ENCODE peak calls at places on chromosomes 16 and 17, in seven cellular contexts. R is dorsolateral prefrontal cortex, Z is AG10803, G is ascending aorta, X is neural progenitor cell, N is cardiac fibroblast, F is HFF-Myc. K is an unnamed sample.

GRCh38 chr17:71438631-71439146 is 682.1 kb upstream of the SOX9 start:
- DNase-seq in R (no peak), Z (peak; percentile 93), G (no peak), X (no peak), N (peak; percentile 93), F (peak; percentile 86), K (peak; percentile 94)

GRCh38 chr16:70691223-70692129 is 5.6 kb upstream of the MTSS2 start:
- DNase-seq in R (peak; percentile 89), Z (peak; percentile 100), G (peak; percentile 82), X (peak; percentile 45), N (peak; percentile 93), F (peak; percentile 88), K (peak; percentile 88)

GRCh38 chr17:77019955-77020379 is 120.8 kb upstream of the SEC14L1 start:
- DNase-seq in R (no peak), Z (peak; percentile 25), G (no peak), X (peak; percentile 69), N (no peak), F (no peak), K (peak; percentile 36)

GRCh38 chr17:17495448-17496188 is 577 bp downstream of the RASD1 start:
- DNase-seq in R (no peak), Z (peak; percentile 10), G (no peak), X (peak; percentile 63), N (no peak), F (no peak), K (peak; percentile 28)

GRCh38 chr17:51770031-51770759 is 388.3 kb downstream of the CA10 start:
- DNase-seq in R (no peak), Z (no peak), G (no peak), X (no peak), N (no peak), F (no peak), K (no peak)

GRCh38 chr17:83008526-83008925 is 70.9 kb upstream of the METRNL start:
- DNase-seq in R (no peak), Z (no peak), G (no peak), X (no peak), N (no peak), F (no peak), K (no peak)

GRCh38 chr17:75525806-75526554 is 483 bp downstream of the LLGL2 start:
- DNase-seq in R (no peak), Z (no peak), G (no peak), X (peak; percentile 93), N (no peak), F (no peak), K (no peak)

GRCh38 chr17:45906927-45907622 is 12.7 kb downstream of the MAPT start:
- DNase-seq in R (no peak), Z (no peak), G (no peak), X (no peak), N (no peak), F (no peak), K (no peak)

GRCh38 chr16:70725912-70726828 is 40.3 kb upstream of the MTSS2 start:
- DNase-seq in R (peak; percentile 89), Z (no peak), G (no peak), X (no peak), N (no peak), F (no peak), K (no peak)

GRCh38 chr17:42814633-42815399 is 9.3 kb downstream of the BECN1 start:
- DNase-seq in R (no peak), Z (peak; percentile 95), G (no peak), X (no peak), N (peak; percentile 98), F (no peak), K (peak; percentile 97)

GRCh38 chr16:79372504-79373184 is 227.9 kb downstream of the MAF start:
- DNase-seq in R (no peak), Z (peak; percentile 64), G (no peak), X (no peak), N (peak; percentile 2), F (no peak), K (peak; percentile 73)

GRCh38 chr17:2101448-2102257 is 46.8 kb downstream of the HIC1 start:
- DNase-seq in R (no peak), Z (no peak), G (no peak), X (no peak), N (no peak), F (no peak), K (no peak)

GRCh38 chr17:8865811-8866210 is 1.7 kb downstream of the PIK3R6 start:
- DNase-seq in R (no peak), Z (no peak), G (no peak), X (no peak), N (no peak), F (no peak), K (no peak)

GRCh38 chr16:5296163-5296562 is 198.6 kb upstream of the EEF2KMT start:
- DNase-seq in R (no peak), Z (no peak), G (no peak), X (no peak), N (no peak), F (no peak), K (no peak)

GRCh38 chr16:71354156-71354555 is 4.4 kb upstream of the CALB2 start:
- DNase-seq in R (no peak), Z (no peak), G (no peak), X (no peak), N (no peak), F (no peak), K (no peak)

GRCh38 chr16:87371261-87371866 is 12.2 kb downstream of the FBXO31 start:
- DNase-seq in R (no peak), Z (no peak), G (no peak), X (peak; percentile 35), N (no peak), F (no peak), K (no peak)

GRCh38 chr16:3999479-3999868 is 116.8 kb downstream of the ADCY9 start:
- DNase-seq in R (no peak), Z (peak; percentile 82), G (no peak), X (peak; percentile 55), N (peak; percentile 80), F (peak; percentile 54), K (peak; percentile 71)

GRCh38 chr17:66549731-66550207 is 247.4 kb downstream of the PRKCA start:
- DNase-seq in R (no peak), Z (peak; percentile 98), G (no peak), X (no peak), N (peak; percentile 78), F (peak; percentile 65), K (peak; percentile 73)

GRCh38 chr17:78674595-78675315 is 97.6 kb upstream of the DNAH17 start:
- DNase-seq in R (no peak), Z (no peak), G (no peak), X (peak; percentile 50), N (no peak), F (no peak), K (no peak)

GRCh38 chr16:8683640-8684039 is 9.2 kb downstream of the ABAT start:
- DNase-seq in R (no peak), Z (no peak), G (no peak), X (no peak), N (no peak), F (no peak), K (no peak)

GRCh38 chr16:24216961-24217360 is 39.2 kb upstream of the CACNG3 start:
- DNase-seq in R (no peak), Z (no peak), G (no peak), X (no peak), N (no peak), F (no peak), K (no peak)
- H3K4me3 ChIP-seq in R (no peak overlapping the region), Z (no peak overlapping the region), G (no peak overlapping the region), X (no peak overlapping the region), N (no peak overlapping the region), F (no peak overlapping the region), K (no peak overlapping the region)

GRCh38 chr17:9902116-9902515 is 3.0 kb downstream of the RCVRN start:
- DNase-seq in R (no peak), Z (peak; percentile 56), G (no peak), X (peak; percentile 71), N (no peak), F (no peak), K (no peak)

GRCh38 chr17:9900744-9901143 is 4.3 kb downstream of the RCVRN start:
- DNase-seq in R (no peak), Z (peak; percentile 89), G (no peak), X (no peak), N (no peak), F (no peak), K (peak; percentile 81)

GRCh38 chr17:9898812-9899211 is 6.3 kb downstream of the RCVRN start:
- DNase-seq in R (no peak), Z (no peak), G (no peak), X (no peak), N (no peak), F (no peak), K (no peak)

GRCh38 chr17:9899280-9900018 is 5.6 kb downstream of the RCVRN start:
- DNase-seq in R (no peak), Z (no peak), G (no peak), X (no peak), N (no peak), F (no peak), K (peak; percentile 63)

DNA sequence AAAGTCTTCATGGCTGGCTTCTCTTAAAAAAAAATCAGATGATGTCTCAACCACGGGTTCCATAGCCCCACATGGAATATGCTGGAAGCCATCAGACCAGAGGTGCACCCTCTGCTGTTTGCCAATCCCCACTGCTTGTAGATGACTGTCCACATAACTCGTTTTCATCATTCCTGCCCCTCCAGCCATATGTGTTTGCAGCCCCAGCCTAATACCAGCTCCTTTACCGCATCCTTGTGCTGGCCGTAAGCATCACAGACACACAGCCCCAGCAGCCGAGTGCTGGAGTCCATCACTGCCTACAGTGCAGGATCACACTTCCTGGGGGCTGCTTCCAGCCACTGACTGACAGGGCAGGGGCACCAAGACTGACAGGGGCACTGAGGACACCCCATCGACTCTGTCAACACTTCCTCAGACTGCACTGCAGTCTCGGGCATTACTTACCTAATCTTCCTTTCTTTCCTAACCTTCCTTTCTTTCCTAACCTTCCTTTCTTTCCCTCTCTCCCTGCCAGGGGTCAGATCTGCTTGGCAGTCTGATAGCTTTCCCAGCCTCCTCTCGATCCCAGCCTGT is 5.0 kb downstream of the RCVRN start:
- DNase-seq in R (no peak), Z (peak; percentile 80), G (no peak), X (no peak), N (no peak), F (no peak), K (peak; percentile 43)
- TF ChIP-seq CTCF in R (no peak), Z (peak; percentile 48), G (no peak), X (no peak), N (no peak), F (no peak), K (no peak)

DNA sequence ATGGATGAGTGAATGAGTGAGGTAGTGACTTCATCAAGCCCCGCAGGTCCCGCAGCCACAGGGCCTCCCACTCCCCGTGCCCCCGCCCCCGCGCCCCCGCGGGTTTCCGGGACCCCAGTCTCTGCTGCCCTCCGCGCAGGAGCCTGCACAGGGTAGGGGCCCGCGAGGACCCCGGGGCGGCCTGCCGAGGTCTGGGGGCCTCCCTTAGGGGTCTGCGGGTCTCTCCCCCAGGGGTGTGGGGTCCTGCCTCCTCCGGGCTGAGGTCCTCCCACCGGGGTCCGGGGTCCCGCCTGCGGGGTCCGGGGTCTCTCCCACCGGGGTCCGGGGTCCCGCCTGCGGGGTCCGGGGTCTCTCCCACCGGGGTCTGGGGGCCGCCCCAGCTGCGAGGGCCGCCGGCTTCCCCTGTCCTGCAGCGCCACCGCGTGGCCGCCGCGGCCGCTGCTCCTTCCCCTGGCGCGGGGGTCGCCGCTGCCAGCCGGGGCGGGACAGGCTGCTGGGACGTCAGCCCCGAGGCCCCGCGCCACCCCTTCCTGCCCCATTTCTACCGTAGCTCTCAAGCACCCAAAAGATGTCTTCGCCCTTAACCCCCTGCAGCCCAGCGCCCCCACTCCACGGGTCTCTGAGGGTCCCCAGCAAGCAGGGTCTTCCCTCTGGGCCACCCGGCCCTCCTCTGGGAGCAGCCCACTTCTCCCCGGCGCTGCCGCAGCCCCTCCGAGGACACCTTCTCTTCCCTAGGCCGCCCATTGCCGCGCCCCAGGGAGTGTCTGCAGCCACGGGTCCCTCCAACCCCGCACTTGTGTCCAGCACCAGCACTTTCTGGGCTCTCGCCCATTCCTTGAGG is 10.4 kb upstream of the CHMP6 start:
- DNase-seq in R (no peak), Z (no peak), G (no peak), X (peak; percentile 83), N (no peak), F (no peak), K (no peak)
- H3K4me3 ChIP-seq in R (peak overlapping the region; percentile 33), Z (peak overlapping the region; percentile 20), G (peak overlapping the region; percentile 11), X (peak overlapping the region; percentile 52), N (no peak overlapping the region), F (no peak overlapping the region), K (no peak overlapping the region)

GRCh38 chr16:88454315-88455057 is 1.4 kb downstream of the ZFPM1 start:
- DNase-seq in R (no peak), Z (no peak), G (no peak), X (peak; percentile 56), N (peak; percentile 13), F (no peak), K (no peak)
- TF ChIP-seq CTCF in R (no peak), Z (no peak), G (peak; percentile 19), X (no peak), N (no peak), F (no peak), K (no peak)